ENCODE peak calls at places on chromosomes 12 and 14, in nine cellular contexts. K, G, X, B, S, O, U, E and Z are unnamed samples.

GRCh38 chr12:122166422-122167327 is 7.3 kb downstream of the IL31 start:
- DNase-seq in E (no peak), K (peak), B (no peak), U (no peak), O (no peak), G (no peak), S (no peak), X (no peak), Z (peak)

GRCh38 chr12:56160160-56160763 is 2.1 kb downstream of the MYL6 start:
- DNase-seq in S (peak), X (no peak), G (peak), U (no peak), K (peak), B (no peak), O (no peak), E (peak), Z (no peak)

GRCh38 chr12:75812341-75813018 is 219.1 kb downstream of the PHLDA1 start:
- DNase-seq in E (peak), U (no peak), O (peak), B (peak), X (no peak), S (peak), K (no peak), G (no peak), Z (no peak)

GRCh38 chr12:20404576-20405346 is 36.4 kb downstream of the PDE3A start:
- DNase-seq in K (no peak), S (peak), G (no peak), X (no peak), O (no peak), B (no peak), U (peak), E (peak), Z (no peak)

GRCh38 chr12:65510584-65511050 is 232.1 kb downstream of the MSRB3 start:
- DNase-seq in O (no peak), X (no peak), U (no peak), E (no peak), S (peak), G (no peak), B (no peak), K (no peak), Z (no peak)

GRCh38 chr12:130830246-130830551 is 8.9 kb downstream of the STX2 start:
- DNase-seq in G (no peak), U (no peak), E (no peak), X (no peak), B (no peak), K (no peak), O (no peak), S (no peak), Z (no peak)

GRCh38 chr14:79011920-79012204 is 841.7 kb downstream of the NRXN3 start:
- DNase-seq in U (no peak), B (peak), E (no peak), X (no peak), O (no peak), G (no peak), S (peak), K (no peak), Z (no peak)

GRCh38 chr12:54383041-54383609 is 1.4 kb downstream of the ZNF385A start:
- DNase-seq in E (peak), K (no peak), B (peak), O (peak), G (no peak), X (no peak), S (peak), U (no peak), Z (no peak)

GRCh38 chr14:105844047-105844630 is 317.8 kb downstream of the TMEM121 start:
- DNase-seq in B (no peak), U (peak), G (no peak), O (no peak), K (no peak), X (no peak), E (no peak), S (no peak), Z (no peak)

GRCh38 chr14:29716150-29716549 is 211.5 kb downstream of the PRKD1 start:
- DNase-seq in U (no peak), B (peak), S (peak), E (no peak), K (no peak), G (no peak), X (no peak), O (no peak), Z (no peak)

GRCh38 chr12:81167694-81168093 is 89.8 kb downstream of the ACSS3 start:
- DNase-seq in U (no peak), S (peak), K (no peak), E (peak), X (no peak), G (no peak), O (peak), B (peak), Z (no peak)

GRCh38 chr12:132825861-132826260 is 2.8 kb downstream of the GOLGA3 start:
- DNase-seq in E (no peak), K (no peak), B (no peak), U (no peak), X (no peak), G (no peak), O (no peak), S (no peak), Z (no peak)

GRCh38 chr12:6295187-6295811 is 15.2 kb upstream of the PLEKHG6 start:
- DNase-seq in B (peak), K (no peak), E (peak), O (peak), G (peak), S (peak), X (no peak), U (no peak), Z (no peak)

GRCh38 chr12:13223176-13223806 is 26.8 kb downstream of the EMP1 start:
- DNase-seq in O (peak), B (peak), S (peak), K (no peak), E (peak), U (no peak), G (no peak), X (no peak), Z (no peak)

GRCh38 chr12:25615119-25615518 is 62.0 kb upstream of the LMNTD1 start:
- DNase-seq in E (peak), U (no peak), B (peak), S (peak), K (no peak), O (peak), G (no peak), X (no peak), Z (no peak)

GRCh38 chr12:124318336-124319020 is 23.6 kb downstream of the RFLNA start:
- DNase-seq in U (no peak), K (no peak), B (no peak), G (no peak), O (no peak), S (no peak), X (no peak), E (no peak), Z (no peak)

GRCh38 chr12:94386422-94386821 is 73.2 kb downstream of the CEP83 start:
- DNase-seq in O (no peak), G (no peak), K (no peak), X (no peak), E (no peak), U (peak), S (peak), B (no peak), Z (no peak)

GRCh38 chr14:72745991-72746980 is 147.6 kb downstream of the DPF3 start:
- DNase-seq in S (peak), G (no peak), B (peak), E (peak), X (no peak), U (no peak), K (no peak), O (peak), Z (no peak)

GRCh38 chr12:94112116-94112515 is 36.3 kb upstream of the PLXNC1 start:
- DNase-seq in G (no peak), B (no peak), E (no peak), S (no peak), O (no peak), U (no peak), K (no peak), X (no peak), Z (no peak)

GRCh38 chr12:26317942-26318565 is 122.7 kb downstream of the SSPN start:
- DNase-seq in B (peak), S (peak), X (no peak), O (peak), U (no peak), E (peak), G (no peak), K (peak), Z (no peak)

GRCh38 chr12:29230800-29231560 is 81.9 kb downstream of the FAR2 start:
- DNase-seq in S (no peak), G (no peak), E (no peak), X (no peak), K (no peak), B (no peak), U (no peak), O (no peak), Z (no peak)

GRCh38 chr14:23727566-23728335 is 91.6 kb downstream of the DHRS2 start:
- DNase-seq in G (no peak), B (peak), S (peak), O (no peak), X (no peak), E (peak), K (peak), U (no peak), Z (peak)

GRCh38 chr12:14443531-14443930 is 78.0 kb downstream of the ATF7IP start:
- DNase-seq in U (no peak), X (no peak), G (no peak), B (peak), K (no peak), S (peak), O (no peak), E (peak), Z (no peak)

GRCh38 chr14:65098586-65098985 is 3.7 kb downstream of the MAX start:
- DNase-seq in G (no peak), B (peak), E (peak), X (no peak), O (no peak), S (peak), U (no peak), K (no peak), Z (peak)

GRCh38 chr14:96204151-96205058 is at the start of gene BDKRB2:
- DNase-seq in O (no peak), B (peak), G (peak), U (peak), E (peak), S (peak), K (no peak), X (peak), Z (peak)

GRCh38 chr12:54279227-54279631 is 693 bp downstream of the CBX5 start:
- DNase-seq in S (no peak), G (no peak), E (no peak), K (no peak), X (no peak), B (no peak), O (no peak), U (no peak), Z (no peak)

GRCh38 chr14:55245657-55246268 is 25.5 kb upstream of the FBXO34 start:
- DNase-seq in O (no peak), E (peak), K (peak), B (peak), U (no peak), X (no peak), G (peak), S (peak), Z (peak)

GRCh38 chr12:54389536-54390175 is 5.1 kb upstream of the ZNF385A start:
- DNase-seq in O (no peak), B (no peak), S (no peak), K (no peak), X (no peak), G (no peak), E (no peak), U (no peak), Z (no peak)

GRCh38 chr14:72723741-72724530 is 170.0 kb downstream of the DPF3 start:
- DNase-seq in E (peak), U (no peak), B (peak), X (no peak), S (peak), G (no peak), O (no peak), K (no peak), Z (no peak)

GRCh38 chr14:61240206-61240605 is 40.9 kb downstream of the TMEM30B start:
- DNase-seq in X (no peak), K (no peak), B (no peak), O (no peak), U (no peak), E (no peak), G (no peak), S (no peak), Z (no peak)

GRCh38 chr14:94157195-94157594 is 16.9 kb upstream of the PPP4R4 start:
- DNase-seq in E (no peak), S (no peak), O (no peak), B (no peak), X (no peak), G (no peak), K (no peak), U (no peak), Z (no peak)

GRCh38 chr14:22847661-22848341 is 11.4 kb downstream of the MMP14 start:
- DNase-seq in G (no peak), E (peak), U (no peak), B (peak), S (peak), X (no peak), K (peak), O (no peak), Z (no peak)

GRCh38 chr12:90253674-90254181 is 545.1 kb upstream of the ATP2B1 start:
- DNase-seq in X (peak), S (peak), B (peak), K (peak), O (peak), U (peak), G (no peak), E (peak), Z (peak)
- TF ChIP-seq CTCF in X (no peak), S (peak), B (peak), K (peak), O (peak), U (no peak), G (no peak), E (peak), Z (peak)

GRCh38 chr12:113130457-113131135 is 5.0 kb downstream of the RASAL1 start:
- DNase-seq in E (no peak), B (no peak), K (no peak), U (no peak), X (no peak), S (no peak), O (no peak), G (no peak), Z (no peak)
- TF ChIP-seq CTCF in E (no peak), B (no peak), K (peak), U (no peak), X (no peak), S (peak), O (no peak), G (no peak), Z (peak)

DNA sequence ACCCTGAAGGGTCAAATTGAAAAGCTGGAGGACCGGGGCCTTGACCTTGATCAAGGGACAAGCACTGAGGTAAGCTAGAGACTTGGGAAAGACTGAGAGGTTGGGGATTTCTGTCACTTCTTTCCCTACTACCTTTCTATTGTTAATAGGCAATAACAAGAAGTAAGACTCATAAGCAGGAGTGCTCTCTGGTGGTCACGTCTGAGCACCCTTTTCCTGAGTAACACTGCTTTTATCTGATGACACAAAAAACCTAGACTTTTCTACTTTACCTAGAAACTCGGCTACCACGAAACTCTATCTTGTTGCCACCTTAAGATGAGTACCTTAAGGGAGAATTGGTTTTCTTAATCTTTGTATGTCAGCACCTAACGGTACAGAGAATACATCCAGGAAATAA is 35.5 kb upstream of the PPFIBP1 start:
- DNase-seq in E (peak), S (peak), B (no peak), X (no peak), K (no peak), O (no peak), G (no peak), U (no peak), Z (no peak)
- TF ChIP-seq CTCF in E (no peak), S (peak), B (no peak), X (no peak), K (no peak), O (no peak), G (no peak), U (no peak), Z (no peak)

DNA sequence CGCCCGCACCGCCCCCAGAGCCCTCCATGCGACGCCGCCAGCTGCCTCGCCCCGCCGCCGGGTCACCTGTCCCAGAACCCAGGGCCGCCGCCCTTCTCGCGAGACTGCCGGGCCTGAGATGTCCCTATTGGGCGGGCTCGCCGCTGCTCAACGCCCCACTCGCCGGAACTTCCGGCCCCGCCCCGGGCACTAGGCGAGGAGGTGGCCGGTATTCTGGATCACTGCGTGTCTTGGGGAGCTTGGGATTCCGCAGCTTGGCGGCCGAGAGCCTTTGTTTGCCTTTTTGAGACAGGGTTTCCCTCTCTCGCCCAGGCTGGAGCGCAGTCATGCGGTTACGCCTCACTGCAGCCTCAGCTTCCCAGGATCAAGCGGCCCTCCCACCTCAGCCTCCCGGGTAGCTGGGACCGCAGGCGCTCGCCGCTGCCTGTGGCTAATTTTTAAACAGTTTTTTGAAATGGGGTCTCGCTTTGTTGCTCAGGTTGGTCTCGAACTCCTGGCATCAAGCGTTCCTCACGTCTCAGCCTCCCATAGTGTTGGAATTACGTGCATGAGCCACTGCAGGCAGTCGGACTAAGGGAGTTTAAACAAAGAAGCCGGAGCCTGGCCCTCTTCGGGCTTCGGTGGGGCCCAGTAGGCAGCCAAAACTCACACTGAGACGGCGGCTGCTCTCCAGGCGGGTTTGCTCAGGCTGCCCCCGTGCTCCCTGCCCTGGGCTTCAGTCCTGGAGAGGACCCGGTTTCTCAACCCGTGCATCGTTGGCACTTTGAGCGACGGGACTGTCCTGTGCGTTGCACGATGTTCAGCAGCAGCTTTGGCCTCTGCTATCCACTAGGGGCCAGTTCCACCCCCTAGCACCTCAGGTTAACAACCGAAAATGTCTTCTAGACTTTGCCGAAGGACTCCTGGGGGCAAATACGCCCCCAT is at the start of gene SLC15A4:
- DNase-seq in K (peak), X (peak), U (peak), O (no peak), G (peak), S (peak), E (peak), B (peak), Z (peak)
- TF ChIP-seq CTCF in K (peak), X (no peak), U (peak), O (peak), G (no peak), S (peak), E (peak), B (peak), Z (peak)

DNA sequence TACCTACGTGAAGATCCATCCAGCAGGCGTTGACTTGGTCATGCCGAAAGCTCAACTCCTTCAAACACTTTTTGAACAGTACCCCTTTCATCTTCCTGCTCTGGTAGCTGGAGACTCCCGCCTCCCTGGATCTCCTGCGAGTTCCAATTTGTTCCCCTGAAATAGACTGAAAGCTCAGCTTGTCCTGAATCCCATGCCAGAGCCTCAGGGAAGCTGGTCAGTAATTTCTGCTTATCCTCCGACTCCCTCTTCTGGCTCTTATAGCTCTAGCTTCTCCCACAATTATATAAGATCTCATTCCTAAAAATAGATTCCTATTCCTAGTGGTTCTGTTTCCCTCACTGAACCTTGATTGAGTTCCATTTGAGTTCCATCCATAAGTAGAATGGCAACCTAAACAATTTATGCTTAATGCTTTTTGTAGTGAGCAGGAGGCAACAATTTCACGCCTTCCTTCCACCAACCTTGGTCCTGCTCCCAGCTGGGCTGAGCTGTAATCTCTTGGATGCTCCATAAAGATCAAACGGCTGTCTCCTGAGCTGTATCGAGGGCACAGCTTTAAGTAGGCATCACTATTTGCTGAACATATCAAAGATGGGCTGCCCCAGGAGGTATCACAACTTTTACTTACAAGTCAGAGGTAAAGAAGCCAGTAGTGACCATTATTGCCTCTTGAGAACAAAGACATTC is 8.0 kb upstream of the TMEM132C start:
- DNase-seq in E (no peak), B (no peak), X (no peak), S (no peak), K (no peak), U (no peak), O (no peak), G (no peak), Z (no peak)
- TF ChIP-seq CTCF in E (no peak), B (no peak), X (no peak), S (no peak), K (no peak), U (no peak), O (no peak), G (no peak), Z (no peak)